ENCODE peak calls at places on chromosomes 16 and 17, in six cellular contexts. K is sigmoid colon, Y is prostate gland, C is spleen, Z is K562, X is breast epithelium. I is an unnamed sample.
A peak's percentile ranks its signal among the peaks of the same experiment; 100 is the strongest.

GRCh38 chr16:73743665-73744496 is 552.7 kb upstream of the PSMD7 start:
- DNase-seq in Y (no peak), C (no peak), X (no peak), Z (no peak), K (no peak), I (no peak)

GRCh38 chr17:78497115-78497540 is 80.1 kb downstream of the DNAH17 start:
- DNase-seq in K (peak; percentile 87), X (peak; percentile 61), Y (peak; percentile 71), Z (peak; percentile 79), C (peak; percentile 87), I (peak; percentile 82)

GRCh38 chr16:85275533-85276249 is 163.4 kb upstream of the CIBAR2 start:
- DNase-seq in Z (peak; percentile 93), X (peak; percentile 54), K (peak; percentile 86), Y (peak; percentile 48), C (peak; percentile 91), I (peak; percentile 98)

GRCh38 chr16:14489460-14489859 is 140.6 kb downstream of the PARN start:
- DNase-seq in Y (no peak), K (no peak), X (no peak), Z (peak; percentile 55), C (no peak), I (peak; percentile 25)

GRCh38 chr17:50052822-50053653 is 2.9 kb upstream of the ITGA3 start:
- DNase-seq in K (no peak), Z (no peak), C (peak; percentile 72), X (no peak), Y (peak; percentile 68), I (no peak)

GRCh38 chr16:57146735-57147134 is 39.1 kb downstream of the PSME3IP1 start:
- DNase-seq in Y (no peak), Z (peak; percentile 54), X (no peak), C (peak; percentile 35), K (peak; percentile 55), I (no peak)

GRCh38 chr17:15220785-15221184 is 44.3 kb downstream of the PMP22 start:
- DNase-seq in K (no peak), Y (no peak), X (no peak), Z (no peak), C (no peak), I (no peak)

GRCh38 chr17:64024781-64025731 is 4.6 kb upstream of the ICAM2 start:
- DNase-seq in K (peak; percentile 61), C (no peak), X (no peak), Y (no peak), Z (no peak), I (no peak)

GRCh38 chr17:16422416-16422815 is 7.0 kb downstream of the TRPV2 start:
- DNase-seq in Z (no peak), Y (no peak), X (no peak), K (no peak), C (no peak), I (no peak)

GRCh38 chr16:15592324-15592723 is 50.6 kb downstream of the MARF1 start:
- DNase-seq in Z (no peak), K (no peak), X (no peak), C (peak; percentile 82), Y (no peak), I (no peak)

GRCh38 chr17:63841350-63842172 is 924 bp downstream of the SMARCD2 start:
- DNase-seq in K (peak; percentile 89), Z (peak; percentile 29), X (peak; percentile 61), C (peak; percentile 88), Y (peak; percentile 45), I (no peak)

GRCh38 chr16:71674229-71674628 is 48.2 kb downstream of the MARVELD3 start:
- DNase-seq in Y (no peak), C (no peak), Z (no peak), K (no peak), X (no peak), I (no peak)

GRCh38 chr16:88013091-88013609 is 61.9 kb downstream of the BANP start:
- DNase-seq in C (no peak), Y (no peak), Z (no peak), K (peak; percentile 56), X (no peak), I (no peak)

GRCh38 chr16:88444826-88445582 is 8.1 kb upstream of the ZFPM1 start:
- DNase-seq in K (no peak), Z (no peak), X (no peak), C (no peak), Y (no peak), I (no peak)

GRCh38 chr16:86476956-86477530 is 33.3 kb upstream of the FOXF1 start:
- DNase-seq in Y (no peak), K (no peak), C (no peak), X (no peak), Z (no peak), I (no peak)

GRCh38 chr17:14926526-14927122 is 338.5 kb downstream of the PMP22 start:
- DNase-seq in K (no peak), Z (peak; percentile 27), X (no peak), C (no peak), Y (peak; percentile 62), I (peak; percentile 19)

GRCh38 chr16:67841198-67841815 is 813 bp upstream of the THAP11 start:
- DNase-seq in X (no peak), K (no peak), Z (no peak), Y (no peak), C (no peak), I (no peak)

GRCh38 chr17:31843382-31843780 is 15.7 kb downstream of the COPRS start:
- DNase-seq in Y (no peak), C (no peak), Z (no peak), K (no peak), X (no peak), I (no peak)

DNA sequence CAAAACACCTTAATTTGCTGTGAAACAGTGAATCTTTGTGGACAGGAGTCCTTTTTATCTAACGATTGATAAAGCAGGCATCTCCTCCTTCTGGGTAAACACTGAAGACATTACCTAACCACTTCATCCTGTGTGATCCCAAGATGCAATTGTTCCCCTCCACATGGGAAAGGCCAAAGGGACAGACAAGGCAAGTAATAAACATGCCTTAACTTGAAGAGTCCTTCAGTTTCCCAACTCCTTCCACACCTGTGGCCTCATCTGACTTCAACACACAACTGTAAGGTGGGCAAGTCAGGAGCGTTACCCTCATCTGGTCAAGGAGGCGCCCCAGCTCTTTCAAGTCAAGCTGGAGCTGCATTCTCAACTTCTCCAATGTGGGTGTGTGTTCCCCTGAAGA is 278.6 kb downstream of the ABCC12 start:
- DNase-seq in Y (no peak), K (no peak), X (no peak), C (no peak), Z (no peak), I (no peak)
- TF ChIP-seq POLR2AphosphoS5 in Y (no peak), K (no peak), X (no peak), C (no peak), Z (no peak), I (no peak)

GRCh38 chr17:8382052-8382879 is 727 bp downstream of the RPL26 start:
- DNase-seq in X (no peak), C (no peak), Y (no peak), Z (no peak), K (no peak), I (no peak)

GRCh38 chr17:8383143-8383974 is at the start of gene RPL26:
- DNase-seq in X (peak; percentile 97), Z (peak; percentile 89), Y (peak; percentile 97), K (peak; percentile 99), C (peak; percentile 98), I (peak; percentile 94)

GRCh38 chr17:8377422-8377821 is 918 bp upstream of the KRABD2 start:
- DNase-seq in Y (no peak), C (no peak), Z (no peak), K (no peak), X (no peak), I (no peak)

GRCh38 chr17:8382880-8383142 is 182 bp downstream of the RPL26 start:
- DNase-seq in Z (no peak), Y (no peak), X (no peak), K (no peak), C (no peak), I (no peak)

GRCh38 chr17:8380049-8380448 is 2.9 kb downstream of the RPL26 start:
- DNase-seq in K (no peak), Z (no peak), C (no peak), Y (no peak), X (no peak), I (no peak)
- TF ChIP-seq POLR2AphosphoS5 in K (no peak), Z (no peak), C (no peak), Y (no peak), X (no peak), I (no peak)

GRCh38 chr17:81735181-81736102 is 23.4 kb downstream of the SLC25A10 start:
- DNase-seq in K (peak; percentile 65), C (peak; percentile 87), X (no peak), Y (peak; percentile 49), Z (peak; percentile 67), I (no peak)

GRCh38 chr17:81731271-81731670 is 19.2 kb downstream of the SLC25A10 start:
- DNase-seq in Z (no peak), X (no peak), Y (no peak), C (no peak), K (no peak), I (no peak)

GRCh38 chr17:81737947-81738800 is 26.1 kb downstream of the SLC25A10 start:
- DNase-seq in Z (no peak), X (no peak), C (no peak), Y (no peak), K (no peak), I (no peak)

GRCh38 chr17:81733507-81734404 is 21.7 kb downstream of the SLC25A10 start:
- DNase-seq in X (peak; percentile 73), Z (peak; percentile 92), C (peak; percentile 93), Y (peak; percentile 82), K (peak; percentile 88), I (peak; percentile 96)

DNA sequence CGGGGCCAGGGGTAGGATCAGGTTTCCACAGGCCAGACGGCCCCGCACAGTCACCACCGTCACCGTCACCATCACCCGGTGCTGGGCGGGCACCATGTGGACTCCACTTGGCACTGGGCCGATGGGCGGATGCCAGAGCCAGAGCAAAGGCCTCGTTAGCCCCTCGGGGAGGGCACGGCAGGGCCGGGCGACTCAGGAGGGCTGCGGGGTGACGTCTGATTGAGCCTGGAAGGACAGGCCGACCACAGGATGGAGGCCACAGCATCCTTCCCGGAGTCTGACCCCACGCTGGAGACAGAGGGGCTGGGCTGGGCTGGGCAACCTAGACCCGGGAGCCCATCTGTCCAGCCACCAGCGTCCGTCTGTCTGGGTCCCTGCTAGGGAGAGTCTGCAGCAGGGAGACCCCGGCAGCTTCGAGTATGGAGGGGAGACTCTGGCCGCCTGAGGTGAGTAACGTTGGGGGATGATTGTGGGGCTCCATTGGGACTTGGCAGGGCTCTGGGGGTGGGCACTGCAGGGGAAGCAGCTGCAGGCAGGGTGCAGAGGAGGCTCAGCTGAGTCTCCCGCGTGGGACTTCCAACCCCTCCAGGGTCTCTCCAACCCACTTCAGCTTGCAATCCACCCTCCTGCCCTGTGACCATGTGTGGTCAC is 22.4 kb downstream of the SLC25A10 start:
- DNase-seq in Z (no peak), X (no peak), C (peak; percentile 70), K (peak; percentile 65), Y (no peak), I (no peak)
- TF ChIP-seq POLR2AphosphoS5 in Z (no peak), X (no peak), C (peak; percentile 4), K (no peak), Y (no peak), I (no peak)

DNA sequence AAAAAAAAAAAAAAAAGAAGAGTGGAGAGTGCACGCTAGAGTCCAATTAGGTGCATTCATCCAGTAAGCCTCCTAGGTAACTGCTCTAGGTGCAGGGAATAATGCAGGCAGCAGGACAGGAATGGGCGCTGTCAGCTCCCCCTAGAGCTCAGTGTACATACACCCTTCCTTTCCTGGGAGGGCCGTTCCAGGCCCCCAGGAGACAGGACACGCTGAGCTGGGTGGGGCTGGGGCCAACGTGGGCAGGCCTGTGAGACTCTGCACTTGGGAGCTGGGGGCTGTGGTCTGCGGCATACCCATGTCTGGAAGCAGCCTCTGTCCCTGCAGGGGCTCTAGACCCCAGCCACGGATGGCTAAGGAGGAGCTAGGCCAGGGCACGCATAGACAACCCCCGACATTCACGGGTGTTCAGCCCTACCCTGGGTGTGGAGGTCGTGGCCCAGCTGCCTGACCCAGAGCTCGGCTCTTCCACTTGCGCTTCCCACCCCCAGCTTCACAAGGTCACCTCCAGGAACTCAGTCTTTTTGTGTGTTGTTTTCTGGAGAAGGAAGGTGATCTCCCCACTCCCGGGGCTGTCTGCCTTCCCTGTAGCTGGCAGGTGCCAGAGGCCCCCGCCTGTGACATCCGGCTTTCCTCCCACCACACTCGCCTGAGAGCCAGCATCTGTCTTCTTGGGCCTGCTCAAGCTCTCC is 985 bp upstream of the ANTKMT start:
- DNase-seq in X (no peak), K (no peak), Z (peak; percentile 66), Y (no peak), C (no peak), I (no peak)
- TF ChIP-seq POLR2AphosphoS5 in X (no peak), K (no peak), Z (no peak), Y (no peak), C (no peak), I (no peak)

I was measured in GM12891.